ENCODE peak calls at places on chromosomes 16 and 17, in five cellular contexts. Q is heart left ventricle, W is right lobe of liver, E is GM23338, P is AG04450. N is an unnamed sample.

GRCh38 chr17:1108810-1109605 is 70.8 kb downstream of the ABR start:
- DNase-seq in Q (peak), W (no peak), E (peak), P (no peak), N (no peak)

GRCh38 chr16:11669380-11670146 is 1.3 kb downstream of the SNN start:
- DNase-seq in Q (peak), W (peak), E (peak), P (no peak), N (no peak)

GRCh38 chr16:12158428-12158827 is 181.9 kb downstream of the SNX29 start:
- DNase-seq in Q (no peak), W (no peak), E (no peak), P (no peak), N (peak)

GRCh38 chr16:67177743-67178699 is 5.7 kb downstream of the MATCAP1 start:
- DNase-seq in Q (no peak), W (peak), E (peak), P (no peak), N (no peak)

GRCh38 chr16:57147381-57148191 is 38.3 kb downstream of the PSME3IP1 start:
- DNase-seq in Q (peak), W (peak), E (peak), P (no peak), N (no peak)

GRCh38 chr16:85041184-85041928 is 13.8 kb downstream of the KIAA0513 start:
- DNase-seq in Q (no peak), W (no peak), E (no peak), P (no peak), N (no peak)

GRCh38 chr17:29709861-29710849 is 87.4 kb upstream of the CORO6 start:
- DNase-seq in Q (no peak), W (no peak), E (no peak), P (no peak), N (no peak)

GRCh38 chr16:53745126-53745525 is 41.2 kb downstream of the FTO start:
- DNase-seq in Q (no peak), W (no peak), E (no peak), P (no peak), N (no peak)

GRCh38 chr17:43418441-43419374 is 19.9 kb downstream of the ARL4D start:
- DNase-seq in Q (no peak), W (no peak), E (peak), P (peak), N (peak)

GRCh38 chr16:26672206-26672605 is 394.5 kb upstream of the C16orf82 start:
- DNase-seq in Q (no peak), W (no peak), E (no peak), P (no peak), N (no peak)

GRCh38 chr17:37488607-37489196 is 989 bp upstream of the DUSP14 start:
- DNase-seq in Q (peak), W (peak), E (peak), P (peak), N (peak)

GRCh38 chr17:13288248-13288647 is 270.4 kb upstream of the ELAC2 start:
- DNase-seq in Q (no peak), W (no peak), E (no peak), P (no peak), N (no peak)

GRCh38 chr16:12535535-12536411 is 267.9 kb downstream of the CPPED1 start:
- DNase-seq in Q (no peak), W (no peak), E (peak), P (no peak), N (no peak)

GRCh38 chr17:51617876-51618455 is 357.6 kb downstream of the UTP18 start:
- DNase-seq in Q (no peak), W (no peak), E (no peak), P (no peak), N (no peak)

GRCh38 chr16:27972500-27972899 is 91.0 kb downstream of the GSG1L start:
- DNase-seq in Q (no peak), W (peak), E (peak), P (no peak), N (no peak)

GRCh38 chr17:16988749-16989229 is 16.9 kb upstream of the TNFRSF13B start:
- DNase-seq in Q (no peak), W (no peak), E (no peak), P (no peak), N (no peak)

GRCh38 chr16:30340621-30341020 is 14.5 kb downstream of the CD2BP2 start:
- DNase-seq in Q (no peak), W (no peak), E (no peak), P (no peak), N (no peak)

GRCh38 chr16:50666658-50667496 is 14.2 kb downstream of the SNX20 start:
- DNase-seq in Q (no peak), W (no peak), E (peak), P (no peak), N (no peak)

GRCh38 chr17:42548070-42548837 is 4.5 kb upstream of the HSD17B1 start:
- DNase-seq in Q (peak), W (peak), E (peak), P (no peak), N (no peak)

GRCh38 chr17:35548978-35549377 is 11.5 kb upstream of the SLFN12L start:
- DNase-seq in Q (no peak), W (no peak), E (no peak), P (no peak), N (no peak)

GRCh38 chr16:84933774-84934571 is 77.4 kb downstream of the ZDHHC7 start:
- DNase-seq in Q (peak), W (peak), E (no peak), P (no peak), N (no peak)

GRCh38 chr16:47204736-47205499 is 61.2 kb upstream of the NETO2 start:
- DNase-seq in Q (no peak), W (no peak), E (peak), P (no peak), N (no peak)

DNA sequence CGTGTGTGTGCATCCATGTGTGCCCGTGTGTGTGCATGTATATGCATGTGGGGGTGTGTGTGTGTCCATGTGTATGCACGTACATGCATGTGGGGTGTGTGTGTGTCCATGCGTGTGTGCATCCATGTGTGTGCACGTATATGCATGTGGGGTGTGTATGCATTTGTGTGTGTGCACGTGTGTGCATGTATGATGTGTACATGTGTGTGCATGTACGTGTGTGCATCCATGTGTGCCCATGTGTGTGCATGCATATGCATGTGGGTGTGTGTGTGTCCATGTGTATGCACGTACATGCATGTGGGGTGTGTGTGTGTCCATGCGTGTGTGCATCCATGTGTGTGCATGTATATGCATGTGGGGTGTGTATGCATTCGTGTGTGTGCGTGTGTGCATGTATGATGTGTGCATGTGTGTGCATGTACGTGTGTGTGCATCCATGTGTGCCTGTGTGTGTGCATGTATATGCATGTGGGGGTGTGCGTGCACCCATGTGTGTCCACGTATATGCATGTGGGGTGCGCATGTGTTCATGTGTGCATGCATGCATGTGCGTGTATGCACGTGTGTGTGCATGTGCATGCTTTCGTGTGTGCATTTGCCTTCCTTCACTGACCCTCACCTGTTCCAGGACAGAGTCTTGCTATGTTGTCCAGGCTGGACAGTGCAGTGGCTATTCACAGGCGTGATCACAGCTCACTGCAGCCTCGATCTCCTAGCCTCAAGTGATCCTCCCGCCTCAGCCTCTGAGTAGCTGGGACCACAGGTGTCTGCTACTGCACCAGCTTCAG is 129.6 kb upstream of the TNRC6C start:
- DNase-seq in Q (no peak), W (no peak), E (no peak), P (no peak), N (no peak)
- H3K4me3 ChIP-seq in Q (no peak), W (no peak), E (no peak), P (no peak), N (no peak)

GRCh38 chr17:32345953-32346600 is 3.9 kb upstream of the ZNF207 start:
- DNase-seq in Q (no peak), W (no peak), E (no peak), P (no peak), N (no peak)

GRCh38 chr17:32348483-32348800 is 1.5 kb upstream of the ZNF207 start:
- DNase-seq in Q (no peak), W (peak), E (no peak), P (no peak), N (no peak)

GRCh38 chr17:32341857-32342602 is at the start of gene C17orf75:
- DNase-seq in Q (peak), W (peak), E (peak), P (no peak), N (no peak)

GRCh38 chr17:32341141-32341856 is 674 bp downstream of the C17orf75 start:
- DNase-seq in Q (no peak), W (no peak), E (no peak), P (no peak), N (no peak)

DNA sequence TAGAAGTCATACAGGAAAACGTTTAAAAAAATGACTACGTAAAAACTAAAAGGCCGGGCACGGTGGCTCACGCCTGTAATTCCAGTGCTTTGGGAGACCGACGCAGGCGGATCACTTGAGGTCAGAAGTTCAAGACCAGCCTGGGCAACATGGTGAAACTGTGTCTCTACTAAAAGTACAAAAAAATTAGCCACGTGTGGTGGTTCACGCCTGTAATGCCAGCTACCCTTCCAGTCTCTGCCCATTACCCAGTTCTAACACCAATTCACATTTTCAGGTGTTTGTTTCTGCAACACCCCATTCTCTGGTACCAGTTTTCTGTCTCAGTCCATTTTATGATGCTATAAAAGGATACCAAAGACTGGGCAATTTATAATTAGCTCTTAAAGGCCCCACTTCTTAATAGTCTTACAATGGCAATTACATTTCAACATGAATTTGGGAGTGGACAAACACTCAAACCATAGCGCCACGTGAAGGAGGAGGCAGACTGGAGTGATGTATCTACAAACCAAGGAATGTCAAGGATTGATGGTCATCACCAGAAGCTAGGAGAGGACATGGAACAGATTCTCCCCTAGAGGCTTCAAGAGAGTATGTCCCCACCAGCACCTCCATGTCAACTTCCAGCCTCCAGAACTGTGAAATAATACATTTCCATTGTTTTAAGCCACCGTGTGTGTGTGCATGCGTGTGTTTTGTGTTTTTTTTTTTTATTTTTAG is 791 bp upstream of the C17orf75 start:
- DNase-seq in Q (no peak), W (no peak), E (no peak), P (no peak), N (no peak)
- H3K4me3 ChIP-seq in Q (peak), W (peak), E (peak), P (no peak), N (peak)

GRCh38 chr17:72134560-72135399 is 14.0 kb downstream of the SOX9 start:
- DNase-seq in Q (no peak), W (no peak), E (no peak), P (no peak), N (no peak)
- H3K4me3 ChIP-seq in Q (no peak), W (no peak), E (no peak), P (no peak), N (no peak)

GRCh38 chr16:72986011-72986410 is 61.9 kb downstream of the ZFHX3 start:
- DNase-seq in Q (peak), W (peak), E (no peak), P (no peak), N (no peak)
- H3K4me3 ChIP-seq in Q (peak), W (no peak), E (no peak), P (no peak), N (no peak)

DNA sequence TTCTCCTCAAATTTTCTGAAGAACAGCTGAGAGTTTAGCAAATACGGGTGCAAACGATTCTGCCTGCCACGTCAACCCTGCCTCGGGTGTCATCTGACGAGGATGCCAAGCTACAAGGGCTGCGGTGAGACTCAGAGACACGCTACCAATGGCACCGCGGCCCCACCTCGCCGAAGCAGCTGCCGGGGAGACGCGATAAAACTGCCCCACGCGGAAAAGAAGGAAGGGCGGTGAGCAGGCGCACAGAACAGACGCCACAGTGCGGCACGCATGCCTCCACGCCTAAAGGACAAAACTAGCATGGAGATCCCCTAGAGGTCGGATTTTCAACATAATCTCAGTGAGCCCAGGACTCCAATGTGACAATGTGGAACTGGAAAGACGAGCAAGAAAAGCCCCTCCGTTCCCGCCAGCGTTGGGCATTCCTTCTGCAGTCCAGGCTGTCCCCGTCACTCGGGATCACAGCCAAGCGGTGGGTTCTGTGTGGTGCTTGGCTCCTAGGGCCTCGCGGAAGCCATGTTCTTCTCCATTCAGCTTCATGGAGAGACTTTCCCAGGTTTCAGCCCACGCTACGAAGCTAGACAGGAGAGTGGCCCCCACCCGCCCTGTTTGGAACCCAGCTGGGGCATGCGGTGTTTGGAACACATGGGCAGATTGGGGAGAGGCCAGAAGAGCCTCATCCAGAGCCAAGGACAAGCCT is 5.9 kb downstream of the LMF1 start:
- DNase-seq in Q (no peak), W (peak), E (no peak), P (no peak), N (no peak)
- H3K4me3 ChIP-seq in Q (no peak), W (no peak), E (no peak), P (no peak), N (no peak)

GRCh38 chr17:81221842-81222619 is 734 bp downstream of the CEP131 start:
- DNase-seq in Q (no peak), W (no peak), E (no peak), P (no peak), N (no peak)
- H3K4me3 ChIP-seq in Q (peak), W (peak), E (peak), P (peak), N (peak)

DNA sequence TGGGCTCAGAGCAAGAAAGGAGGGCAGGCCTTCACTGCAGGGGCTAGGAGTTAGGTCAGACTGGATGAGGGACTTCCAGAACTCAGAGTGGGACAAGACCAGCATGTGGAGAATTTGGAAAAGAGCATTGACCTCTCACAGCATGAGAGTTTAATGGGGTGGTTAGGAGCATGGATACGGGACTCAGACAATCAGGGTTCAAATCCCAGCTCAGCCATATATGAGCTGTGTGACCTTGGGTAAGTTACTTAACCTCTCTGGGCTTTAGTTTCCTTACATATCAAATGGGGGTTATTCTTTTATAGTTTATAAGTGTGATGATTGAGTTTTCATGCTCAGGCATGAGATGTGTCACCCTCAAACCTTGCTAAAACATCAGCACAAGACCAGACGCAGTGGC is 37.4 kb upstream of the ALKBH5 start:
- DNase-seq in Q (no peak), W (no peak), E (no peak), P (no peak), N (no peak)
- H3K4me3 ChIP-seq in Q (no peak), W (no peak), E (no peak), P (no peak), N (no peak)

DNA sequence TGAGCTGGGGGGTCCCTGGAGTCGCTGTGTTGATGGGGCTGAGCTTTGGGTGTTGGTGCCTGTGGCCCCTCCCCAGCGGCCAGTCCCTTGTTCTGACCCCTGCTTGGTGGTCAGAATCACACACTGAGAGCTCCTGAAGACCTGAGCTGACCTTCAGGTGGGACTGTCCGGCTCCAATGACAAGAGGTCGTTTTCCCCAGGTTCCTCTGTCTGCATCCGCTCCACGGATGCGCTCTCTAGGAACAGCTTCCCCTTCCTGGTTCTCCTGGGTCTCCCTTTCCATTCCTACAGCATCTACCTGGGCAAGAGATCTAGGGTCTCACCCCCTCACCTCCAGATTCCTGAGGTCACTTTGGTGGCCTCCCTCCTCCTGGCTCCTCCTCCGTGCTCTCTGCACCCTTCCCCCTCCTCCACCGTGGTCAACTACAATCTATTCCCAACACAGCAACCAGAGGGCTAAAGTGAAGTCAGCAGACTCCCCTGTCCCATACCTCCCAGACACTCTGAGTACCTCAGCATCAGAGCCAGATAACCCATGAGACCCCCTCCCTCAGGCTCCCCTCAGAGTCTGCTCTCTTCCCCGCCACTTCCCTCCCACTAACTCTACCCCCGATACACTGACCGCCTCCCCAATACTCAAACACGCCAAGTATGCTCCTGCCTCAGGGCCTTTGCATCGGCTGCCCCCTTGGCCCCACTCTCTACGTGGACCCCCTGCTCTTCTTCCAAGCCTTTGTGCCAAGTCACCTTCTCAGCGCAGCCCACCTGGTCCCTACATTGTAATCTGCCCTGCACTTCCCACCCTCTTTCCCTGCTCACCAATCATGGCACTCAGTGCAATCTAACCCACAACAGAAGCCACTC is 9.0 kb upstream of the SEC14L5 start:
- DNase-seq in Q (no peak), W (no peak), E (no peak), P (no peak), N (no peak)
- H3K4me3 ChIP-seq in Q (no peak), W (no peak), E (no peak), P (no peak), N (no peak)

GRCh38 chr17:39684369-39685043 is 3.4 kb downstream of the PGAP3 start:
- DNase-seq in Q (no peak), W (peak), E (no peak), P (no peak), N (no peak)

GRCh38 chr17:39687546-39688474 is at the start of gene PGAP3:
- DNase-seq in Q (peak), W (peak), E (peak), P (peak), N (peak)

GRCh38 chr17:39688475-39688835 is 598 bp upstream of the PGAP3 start:
- DNase-seq in Q (no peak), W (peak), E (no peak), P (no peak), N (no peak)

GRCh38 chr17:39688945-39689344 is 1.1 kb upstream of the PGAP3 start:
- DNase-seq in Q (no peak), W (peak), E (peak), P (no peak), N (no peak)

GRCh38 chr17:39687101-39687545 is 734 bp downstream of the PGAP3 start:
- DNase-seq in Q (no peak), W (peak), E (no peak), P (no peak), N (no peak)
- H3K4me3 ChIP-seq in Q (peak), W (peak), E (peak), P (peak), N (peak)

N was measured in AG04449.